ENCODE peak calls at places on chromosomes 4 and X, in five cellular contexts. F, I, S, W and D are unnamed samples.

GRCh38 chr4:111675746-111676145 is 469.5 kb upstream of the FAM241A start:
- DNase-seq in F (no peak), I (no peak), S (no peak), W (no peak), D (no peak)

GRCh38 chr4:152806492-152807125 is 26.9 kb downstream of the ARFIP1 start:
- DNase-seq in F (no peak), I (no peak), S (peak), W (no peak), D (no peak)

GRCh38 chr4:111923786-111924185 is 221.5 kb upstream of the FAM241A start:
- DNase-seq in F (no peak), I (no peak), S (no peak), W (no peak), D (no peak)

GRCh38 chr4:184472540-184473264 is 1.6 kb downstream of the IRF2 start:
- DNase-seq in F (peak), I (peak), S (peak), W (peak), D (peak)

GRCh38 chr4:39614487-39615162 is 24.0 kb downstream of the SMIM14 start:
- DNase-seq in F (no peak), I (no peak), S (no peak), W (no peak), D (no peak)

GRCh38 chrX:11381464-11381863 is 88.3 kb downstream of the AMELX start:
- DNase-seq in F (peak), I (no peak), S (peak), W (peak), D (peak)

GRCh38 chrX:56800307-56800706 is 71.3 kb downstream of the NBDY start:
- DNase-seq in F (no peak), I (no peak), S (no peak), W (no peak), D (peak)

GRCh38 chr4:34469518-34469917 is 1774.8 kb downstream of the ARAP2 start:
- DNase-seq in F (no peak), I (no peak), S (no peak), W (no peak), D (no peak)

GRCh38 chr4:97786306-97786920 is 356.9 kb downstream of the STPG2 start:
- DNase-seq in F (no peak), I (no peak), S (no peak), W (no peak), D (no peak)

GRCh38 chr4:149409186-149410056 is 406.2 kb downstream of the IQCM start:
- DNase-seq in F (no peak), I (no peak), S (no peak), W (no peak), D (no peak)

GRCh38 chr4:74947798-74948197 is 14.9 kb downstream of the PARM1 start:
- DNase-seq in F (no peak), I (no peak), S (no peak), W (no peak), D (no peak)

GRCh38 chr4:172708184-172708583 is 460.4 kb upstream of the GALNT7 start:
- DNase-seq in F (no peak), I (no peak), S (no peak), W (no peak), D (peak)

GRCh38 chrX:21738145-21738949 is 19.6 kb downstream of the SMPX start:
- DNase-seq in F (no peak), I (no peak), S (no peak), W (no peak), D (no peak)

GRCh38 chrX:106903291-106903820 is at the start of gene RIPPLY1:
- DNase-seq in F (no peak), I (no peak), S (no peak), W (no peak), D (no peak)

GRCh38 chr4:182015893-182016292 is 227.3 kb upstream of the TENM3 start:
- DNase-seq in F (no peak), I (no peak), S (no peak), W (no peak), D (no peak)

GRCh38 chr4:180532691-180533090 is 1710.5 kb upstream of the TENM3 start:
- DNase-seq in F (no peak), I (no peak), S (no peak), W (no peak), D (no peak)

GRCh38 chrX:67780694-67781109 is 236.9 kb downstream of the AR start:
- DNase-seq in F (peak), I (peak), S (no peak), W (peak), D (peak)

GRCh38 chr4:2042207-2042946 is 16.8 kb upstream of the NAT8L start:
- DNase-seq in F (no peak), I (no peak), S (no peak), W (no peak), D (peak)

GRCh38 chrX:47030339-47030738 is 47.9 kb upstream of the RGN start:
- DNase-seq in F (peak), I (no peak), S (peak), W (no peak), D (no peak)

GRCh38 chr4:151658959-151659593 is 101.7 kb downstream of the GATB start:
- DNase-seq in F (no peak), I (no peak), S (no peak), W (no peak), D (no peak)

GRCh38 chr4:7649741-7650531 is 215.2 kb upstream of the PSAPL1 start:
- DNase-seq in F (no peak), I (no peak), S (no peak), W (peak), D (peak)

GRCh38 chrX:133185938-133186337 is 32.2 kb downstream of the TFDP3 start:
- DNase-seq in F (no peak), I (no peak), S (peak), W (no peak), D (peak)

GRCh38 chrX:154596290-154596929 is 11.5 kb downstream of the CTAG1A start:
- DNase-seq in F (no peak), I (no peak), S (no peak), W (no peak), D (no peak)
- TF ChIP-seq EP300 in F (no peak), I (no peak), S (no peak), W (no peak), D (no peak)

GRCh38 chr4:24967346-24967745 is 54.5 kb upstream of the CCDC149 start:
- DNase-seq in F (no peak), I (no peak), S (no peak), W (no peak), D (no peak)

GRCh38 chr4:24970191-24970590 is 57.3 kb upstream of the CCDC149 start:
- DNase-seq in F (no peak), I (no peak), S (no peak), W (no peak), D (no peak)

GRCh38 chr4:24970635-24971034 is 57.8 kb upstream of the CCDC149 start:
- DNase-seq in F (no peak), I (no peak), S (no peak), W (no peak), D (no peak)

GRCh38 chr4:24969486-24969885 is 56.6 kb upstream of the CCDC149 start:
- DNase-seq in F (no peak), I (no peak), S (no peak), W (no peak), D (no peak)

DNA sequence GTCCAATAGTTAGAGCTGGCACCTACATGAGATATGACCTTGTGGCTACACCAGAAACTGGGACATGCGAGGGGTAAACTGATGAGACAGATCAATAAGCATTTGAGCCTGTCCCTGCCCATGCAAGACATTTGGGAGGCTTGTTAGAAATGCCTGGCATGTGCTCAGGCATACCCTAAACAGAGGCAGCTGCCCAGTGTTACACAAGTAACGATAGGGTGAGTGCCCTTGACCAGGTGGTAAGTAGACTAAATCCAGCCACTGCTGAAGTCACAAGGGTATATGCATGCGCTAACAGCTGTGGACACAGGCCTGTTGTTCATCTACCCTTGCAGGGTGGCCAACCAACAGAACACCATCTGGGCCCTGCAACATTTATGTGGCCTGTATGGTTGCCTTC is 56.1 kb upstream of the CCDC149 start:
- DNase-seq in F (no peak), I (no peak), S (no peak), W (no peak), D (no peak)
- TF ChIP-seq CTCF in F (no peak), I (no peak), S (no peak), W (no peak), D (no peak)

GRCh38 chrX:9605484-9605883 is 140.6 kb downstream of the TBL1X start:
- DNase-seq in F (no peak), I (no peak), S (no peak), W (no peak), D (no peak)
- TF ChIP-seq EP300 in F (no peak), I (no peak), S (no peak), W (no peak), D (no peak)

GRCh38 chrX:102113367-102113766 is 12.1 kb upstream of the TCEAL2 start:
- DNase-seq in F (no peak), I (no peak), S (no peak), W (no peak), D (no peak)
- TF ChIP-seq CTCF in F (no peak), I (no peak), S (no peak), W (no peak), D (no peak)

GRCh38 chr4:168486961-168487820 is 6.9 kb upstream of the DDX60L start:
- DNase-seq in F (no peak), I (no peak), S (no peak), W (no peak), D (no peak)
- TF ChIP-seq EP300 in F (no peak), I (no peak), S (no peak), W (no peak), D (no peak)

GRCh38 chr4:8886625-8887406 is 15.2 kb upstream of the HMX1 start:
- DNase-seq in F (no peak), I (no peak), S (no peak), W (no peak), D (no peak)
- TF ChIP-seq CTCF in F (no peak), I (no peak), S (peak), W (no peak), D (no peak)

DNA sequence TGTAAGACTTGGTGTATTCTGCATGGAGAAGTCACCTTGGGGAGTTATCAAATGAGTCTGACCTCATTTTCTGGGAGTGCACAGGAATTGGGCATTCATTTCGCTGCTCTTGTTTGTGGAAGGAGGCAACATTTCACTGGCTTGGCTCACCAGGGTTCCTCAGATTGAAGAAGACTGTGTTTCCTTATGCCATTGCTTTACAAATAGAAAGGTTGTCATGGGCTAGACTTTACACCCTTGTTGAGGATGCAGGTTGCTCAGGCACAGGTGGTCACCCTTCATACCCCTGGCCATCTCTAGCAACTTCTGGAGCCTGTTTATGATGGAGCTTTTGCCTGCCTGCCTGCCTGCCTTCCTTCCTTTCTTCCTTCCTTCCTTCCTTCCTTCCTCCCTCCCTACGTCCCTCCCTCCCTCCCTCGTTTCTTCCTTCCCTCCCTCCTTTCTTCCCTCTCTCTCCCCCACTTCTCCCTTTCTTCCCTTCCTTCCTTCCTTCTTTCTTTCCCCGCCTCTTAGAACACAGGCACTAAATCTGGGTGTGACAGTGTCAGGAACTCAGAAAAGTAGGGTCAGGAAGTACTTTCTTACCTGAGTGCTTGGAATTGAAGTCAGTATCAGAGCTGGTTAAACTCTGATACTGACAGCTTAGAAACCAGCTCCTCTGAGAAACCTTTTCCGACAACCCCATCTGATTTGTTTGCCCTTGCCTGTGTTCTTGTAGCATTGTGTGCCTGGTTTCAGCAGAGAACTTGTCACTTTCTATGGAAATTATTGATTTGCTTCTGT is 114.2 kb downstream of the AASDH start:
- DNase-seq in F (no peak), I (no peak), S (no peak), W (no peak), D (no peak)
- TF ChIP-seq EP300 in F (no peak), I (no peak), S (no peak), W (no peak), D (no peak)

GRCh38 chrX:40729923-40730584 is 5.3 kb downstream of the MED14 start:
- DNase-seq in F (no peak), I (no peak), S (no peak), W (no peak), D (peak)

GRCh38 chrX:40734956-40735317 is 405 bp downstream of the MED14 start:
- DNase-seq in F (no peak), I (no peak), S (no peak), W (peak), D (peak)

GRCh38 chrX:40736170-40736505 is 796 bp upstream of the MED14 start:
- DNase-seq in F (no peak), I (peak), S (peak), W (no peak), D (no peak)

GRCh38 chrX:40733691-40734090 is 1.7 kb downstream of the MED14 start:
- DNase-seq in F (no peak), I (no peak), S (no peak), W (no peak), D (no peak)

GRCh38 chrX:40735318-40736169 is at the start of gene MED14:
- DNase-seq in F (peak), I (peak), S (peak), W (peak), D (peak)
- TF ChIP-seq CTCF in F (peak), I (peak), S (peak), W (peak), D (peak)

GRCh38 chr4:17680985-17681920 is 66.8 kb downstream of the MED28 start:
- DNase-seq in F (no peak), I (no peak), S (no peak), W (no peak), D (no peak)
- TF ChIP-seq EP300 in F (no peak), I (no peak), S (no peak), W (no peak), D (no peak)

GRCh38 chr4:118676128-118676527 is 9.1 kb upstream of the METTL14 start:
- DNase-seq in F (no peak), I (no peak), S (no peak), W (no peak), D (no peak)
- TF ChIP-seq CTCF in F (no peak), I (no peak), S (peak), W (no peak), D (no peak)